ENCODE peak calls at places on chromosomes 6 and 20, in nine cellular contexts. One of them, this sample, is unnamed.

GRCh38 chr6:106257195-106257594 is 68.4 kb downstream of the ATG5 start:
- DNase-seq in WTC11: no peak
- DNase-seq in pancreas: no peak
- DNase-seq in activated CD8-positive, alpha-beta memory T cell treated with anti-CD3 and anti-CD28 coated beads, Interleukin-2, amount 10 ng/mL, durations not matched to agents 7 days and 5 days: no peak
- DNase-seq in progenitor cell of endocrine pancreas: no peak
- DNase-seq in AG20443: no peak
- DNase-seq in NT2/D1: no peak
- DNase-seq in CD8-positive, alpha-beta T cell: no peak
- DNase-seq in caudate nucleus: no peak
- DNase-seq in this sample: no peak

GRCh38 chr6:26249709-26249958 is 115.4 kb upstream of the BTN3A2 start:
- DNase-seq in WTC11: no peak
- DNase-seq in pancreas: no peak
- DNase-seq in activated CD8-positive, alpha-beta memory T cell treated with anti-CD3 and anti-CD28 coated beads, Interleukin-2, amount 10 ng/mL, durations not matched to agents 7 days and 5 days: no peak
- DNase-seq in progenitor cell of endocrine pancreas: no peak
- DNase-seq in AG20443: no peak
- DNase-seq in NT2/D1: no peak
- DNase-seq in CD8-positive, alpha-beta T cell: no peak
- DNase-seq in caudate nucleus: no peak
- DNase-seq in this sample: peak

GRCh38 chr6:168929871-168930450 is 323.7 kb downstream of the THBS2 start:
- DNase-seq in WTC11: no peak
- DNase-seq in pancreas: no peak
- DNase-seq in activated CD8-positive, alpha-beta memory T cell treated with anti-CD3 and anti-CD28 coated beads, Interleukin-2, amount 10 ng/mL, durations not matched to agents 7 days and 5 days: no peak
- DNase-seq in progenitor cell of endocrine pancreas: no peak
- DNase-seq in AG20443: no peak
- DNase-seq in NT2/D1: no peak
- DNase-seq in CD8-positive, alpha-beta T cell: no peak
- DNase-seq in caudate nucleus: no peak
- DNase-seq in this sample: no peak

GRCh38 chr6:72657798-72658197 is 35.9 kb downstream of the KCNQ5 start:
- DNase-seq in WTC11: no peak
- DNase-seq in pancreas: no peak
- DNase-seq in activated CD8-positive, alpha-beta memory T cell treated with anti-CD3 and anti-CD28 coated beads, Interleukin-2, amount 10 ng/mL, durations not matched to agents 7 days and 5 days: no peak
- DNase-seq in progenitor cell of endocrine pancreas: no peak
- DNase-seq in AG20443: no peak
- DNase-seq in NT2/D1: no peak
- DNase-seq in CD8-positive, alpha-beta T cell: no peak
- DNase-seq in caudate nucleus: no peak
- DNase-seq in this sample: no peak

GRCh38 chr6:15349379-15349778 is 103.5 kb downstream of the JARID2 start:
- DNase-seq in WTC11: no peak
- DNase-seq in pancreas: no peak
- DNase-seq in activated CD8-positive, alpha-beta memory T cell treated with anti-CD3 and anti-CD28 coated beads, Interleukin-2, amount 10 ng/mL, durations not matched to agents 7 days and 5 days: no peak
- DNase-seq in progenitor cell of endocrine pancreas: no peak
- DNase-seq in AG20443: peak
- DNase-seq in NT2/D1: no peak
- DNase-seq in CD8-positive, alpha-beta T cell: no peak
- DNase-seq in caudate nucleus: no peak
- DNase-seq in this sample: no peak

GRCh38 chr20:33181482-33182093 is 13.6 kb downstream of the BPIFA2 start:
- DNase-seq in WTC11: peak
- DNase-seq in pancreas: no peak
- DNase-seq in activated CD8-positive, alpha-beta memory T cell treated with anti-CD3 and anti-CD28 coated beads, Interleukin-2, amount 10 ng/mL, durations not matched to agents 7 days and 5 days: no peak
- DNase-seq in progenitor cell of endocrine pancreas: no peak
- DNase-seq in AG20443: no peak
- DNase-seq in NT2/D1: no peak
- DNase-seq in CD8-positive, alpha-beta T cell: no peak
- DNase-seq in caudate nucleus: no peak
- DNase-seq in this sample: no peak

GRCh38 chr20:64206619-64207018 is 42.4 kb downstream of the MYT1 start:
- DNase-seq in WTC11: no peak
- DNase-seq in pancreas: peak
- DNase-seq in activated CD8-positive, alpha-beta memory T cell treated with anti-CD3 and anti-CD28 coated beads, Interleukin-2, amount 10 ng/mL, durations not matched to agents 7 days and 5 days: no peak
- DNase-seq in progenitor cell of endocrine pancreas: no peak
- DNase-seq in AG20443: no peak
- DNase-seq in NT2/D1: no peak
- DNase-seq in CD8-positive, alpha-beta T cell: no peak
- DNase-seq in caudate nucleus: no peak
- DNase-seq in this sample: no peak

GRCh38 chr6:34742094-34742493 is 15.2 kb upstream of the SNRPC start:
- DNase-seq in WTC11: no peak
- DNase-seq in pancreas: no peak
- DNase-seq in activated CD8-positive, alpha-beta memory T cell treated with anti-CD3 and anti-CD28 coated beads, Interleukin-2, amount 10 ng/mL, durations not matched to agents 7 days and 5 days: no peak
- DNase-seq in progenitor cell of endocrine pancreas: no peak
- DNase-seq in AG20443: no peak
- DNase-seq in NT2/D1: no peak
- DNase-seq in CD8-positive, alpha-beta T cell: no peak
- DNase-seq in caudate nucleus: no peak
- DNase-seq in this sample: no peak

GRCh38 chr6:43933111-43933885 is 163.3 kb downstream of the VEGFA start:
- DNase-seq in WTC11: no peak
- DNase-seq in pancreas: no peak
- DNase-seq in activated CD8-positive, alpha-beta memory T cell treated with anti-CD3 and anti-CD28 coated beads, Interleukin-2, amount 10 ng/mL, durations not matched to agents 7 days and 5 days: no peak
- DNase-seq in progenitor cell of endocrine pancreas: no peak
- DNase-seq in AG20443: no peak
- DNase-seq in NT2/D1: no peak
- DNase-seq in CD8-positive, alpha-beta T cell: no peak
- DNase-seq in caudate nucleus: no peak
- DNase-seq in this sample: no peak

This sample was measured in NCI-H2227 treated with DMSO at 0.1 percent for 48 hours.